ENCODE peak calls at places on chromosomes 2 and 18, in five cellular contexts. U is H9, K is neuronal stem cell, X is H1, R is trophoblast cell. S is an unnamed sample. For H3K79me1, the result is how much of the 10 kb centered on the place peaks cover.

GRCh38 chr2:234771985-234772774 is 179.6 kb upstream of the SH3BP4 start:
- DNase-seq in U (no peak), K (no peak), X (no peak), R (no peak), S (peak)

GRCh38 chr2:217098435-217098834 is 238.6 kb upstream of the TNP1 start:
- DNase-seq in U (no peak), K (no peak), X (no peak), R (no peak), S (no peak)

GRCh38 chr2:159551811-159552210 is 64.5 kb downstream of the BAZ2B start:
- DNase-seq in U (no peak), K (no peak), X (no peak), R (no peak), S (no peak)

GRCh38 chr18:31835528-31836138 is 75.0 kb upstream of the SLC25A52 start:
- DNase-seq in U (no peak), K (no peak), X (no peak), R (no peak), S (no peak)

GRCh38 chr2:136490100-136490499 is 275.2 kb upstream of the THSD7B start:
- DNase-seq in U (no peak), K (no peak), X (no peak), R (no peak), S (no peak)

GRCh38 chr18:45775241-45775676 is 50.2 kb upstream of the SIGLEC15 start:
- DNase-seq in U (peak), K (no peak), X (no peak), R (peak), S (peak)

GRCh38 chr2:30294147-30294546 is 62.8 kb downstream of the LBH start:
- DNase-seq in U (no peak), K (no peak), X (no peak), R (no peak), S (no peak)

GRCh38 chr2:24971300-24971549 is 530 bp downstream of the DNAJC27 start:
- DNase-seq in U (peak), K (no peak), X (no peak), R (no peak), S (no peak)

GRCh38 chr2:174659069-174659900 is 61.7 kb upstream of the WIPF1 start:
- DNase-seq in U (no peak), K (no peak), X (no peak), R (no peak), S (no peak)
- H3K79me1 ChIP-seq in U (under half), K (under half), X (under half), R (under half), S (under half)

GRCh38 chr2:218291318-218291933 is 877 bp downstream of the TMBIM1 start:
- DNase-seq in U (no peak), K (no peak), X (no peak), R (no peak), S (no peak)

GRCh38 chr2:218292700-218293014 is 354 bp upstream of the TMBIM1 start:
- DNase-seq in U (no peak), K (no peak), X (no peak), R (no peak), S (no peak)

GRCh38 chr2:218291934-218292699 is at the start of gene TMBIM1:
- DNase-seq in U (peak), K (peak), X (no peak), R (peak), S (peak)

GRCh38 chr2:218290316-218291261 is 1.7 kb downstream of the TMBIM1 start:
- DNase-seq in U (no peak), K (no peak), X (no peak), R (no peak), S (no peak)

DNA sequence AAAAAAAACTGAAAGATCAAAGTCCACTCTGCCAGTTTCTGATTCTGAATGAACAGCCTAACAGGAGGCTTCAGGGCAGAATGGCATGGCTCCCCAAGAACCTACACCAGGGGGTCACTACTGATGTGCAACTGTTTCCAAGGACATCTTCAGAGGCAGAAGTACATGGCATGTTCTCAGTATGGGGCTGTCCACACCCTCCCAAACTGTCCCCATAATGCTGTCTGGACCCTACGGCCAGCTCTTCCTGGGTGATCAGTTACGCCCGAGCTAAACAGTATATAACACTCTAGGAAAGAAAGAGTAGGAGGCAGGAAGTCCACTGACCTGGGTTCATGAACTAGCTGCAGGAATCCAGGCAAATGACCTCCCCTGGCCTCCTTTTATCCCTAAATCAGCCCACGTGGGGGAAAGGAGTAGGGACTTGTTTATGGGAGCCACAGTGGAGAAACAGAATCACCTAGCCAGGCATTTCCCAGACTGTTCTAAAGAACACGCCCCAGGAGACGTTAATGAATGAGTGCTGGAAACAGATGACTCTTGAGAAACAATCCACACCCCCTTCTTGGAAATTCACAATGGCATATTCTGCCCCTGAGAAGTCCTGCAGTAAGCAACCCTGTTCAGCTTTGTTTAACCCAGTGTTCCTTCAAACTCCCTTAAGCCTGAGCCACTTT is 2.5 kb downstream of the TMBIM1 start:
- DNase-seq in U (no peak), K (no peak), X (no peak), R (no peak), S (peak)
- H3K18ac ChIP-seq in U (no peak), K (no peak), X (no peak), R (peak), S (peak)

GRCh38 chr2:127506502-127506901 is 19.8 kb downstream of the IWS1 start:
- DNase-seq in U (no peak), K (no peak), X (no peak), R (no peak), S (no peak)

GRCh38 chr2:127508025-127508620 is 18.2 kb downstream of the IWS1 start:
- DNase-seq in U (no peak), K (no peak), X (no peak), R (peak), S (peak)

GRCh38 chr2:127498386-127498785 is 27.9 kb downstream of the IWS1 start:
- DNase-seq in U (no peak), K (no peak), X (no peak), R (peak), S (peak)

GRCh38 chr2:127504552-127505460 is 21.5 kb downstream of the IWS1 start:
- DNase-seq in U (no peak), K (no peak), X (no peak), R (no peak), S (peak)

GRCh38 chr2:127503491-127503890 is 22.8 kb downstream of the IWS1 start:
- DNase-seq in U (no peak), K (no peak), X (no peak), R (no peak), S (no peak)
- H2BK12ac ChIP-seq in U (no peak), K (no peak), X (no peak), R (no peak), S (no peak)

GRCh38 chr2:134191835-134192234 is 62.0 kb upstream of the MGAT5 start:
- DNase-seq in U (no peak), K (no peak), X (no peak), R (no peak), S (no peak)

GRCh38 chr2:134193006-134193405 is 60.9 kb upstream of the MGAT5 start:
- DNase-seq in U (no peak), K (no peak), X (no peak), R (no peak), S (peak)

GRCh38 chr2:134189009-134189717 is 64.7 kb upstream of the MGAT5 start:
- DNase-seq in U (no peak), K (no peak), X (no peak), R (peak), S (peak)

GRCh38 chr2:134190807-134191203 is 63.1 kb upstream of the MGAT5 start:
- DNase-seq in U (no peak), K (no peak), X (no peak), R (no peak), S (no peak)

DNA sequence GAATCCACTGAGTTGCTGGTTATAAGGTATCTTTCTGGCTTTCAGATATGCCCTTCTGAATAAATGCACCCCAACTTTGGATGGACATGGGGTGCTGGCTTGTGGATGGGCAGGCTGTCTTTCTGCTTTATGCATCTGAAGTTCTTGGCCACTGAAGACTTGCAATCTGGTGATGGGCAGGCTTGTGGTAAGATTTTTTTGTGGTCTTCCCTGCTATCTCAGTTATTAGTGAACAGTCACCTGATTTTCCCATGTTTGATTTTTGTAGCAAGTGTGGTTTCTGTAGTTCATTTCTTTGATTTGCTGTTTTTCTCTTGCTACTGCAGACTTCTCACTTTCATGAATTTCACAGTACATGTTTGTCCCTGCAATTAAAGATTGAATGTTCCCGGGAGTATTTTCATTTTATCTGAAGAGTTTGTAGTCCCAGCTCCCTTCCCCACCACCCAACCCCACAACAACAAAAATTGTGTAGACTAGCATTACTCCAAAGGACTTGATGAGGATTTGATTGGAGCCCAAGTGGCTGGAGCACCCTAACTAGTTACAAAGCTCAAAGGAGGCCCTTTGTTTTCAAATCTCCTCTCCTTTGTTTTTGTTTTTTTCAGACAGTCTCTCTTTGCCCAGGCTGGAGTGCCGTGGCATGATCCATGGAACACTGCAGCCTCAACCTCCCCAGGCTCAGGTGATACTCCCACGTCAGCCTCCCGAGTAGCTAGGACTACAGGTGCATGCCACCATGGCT is 63.6 kb upstream of the MGAT5 start:
- DNase-seq in U (no peak), K (no peak), X (no peak), R (no peak), S (no peak)
- H3K79me1 ChIP-seq in U (under half), K (under half), X (under half), R (under half), S (under half)

GRCh38 chr18:56165601-56166355 is 472.6 kb downstream of the TXNL1 start:
- DNase-seq in U (no peak), K (no peak), X (no peak), R (no peak), S (no peak)

GRCh38 chr18:56162316-56162715 is 476.1 kb downstream of the TXNL1 start:
- DNase-seq in U (no peak), K (no peak), X (no peak), R (no peak), S (peak)

GRCh38 chr18:56162871-56163270 is 475.5 kb downstream of the TXNL1 start:
- DNase-seq in U (no peak), K (no peak), X (no peak), R (no peak), S (peak)

GRCh38 chr18:56168049-56168781 is 470.2 kb downstream of the TXNL1 start:
- DNase-seq in U (no peak), K (no peak), X (peak), R (no peak), S (peak)

GRCh38 chr18:56166914-56167313 is 471.5 kb downstream of the TXNL1 start:
- DNase-seq in U (no peak), K (no peak), X (no peak), R (no peak), S (no peak)
- H3K18ac ChIP-seq in U (no peak), K (no peak), X (no peak), R (no peak), S (peak)

DNA sequence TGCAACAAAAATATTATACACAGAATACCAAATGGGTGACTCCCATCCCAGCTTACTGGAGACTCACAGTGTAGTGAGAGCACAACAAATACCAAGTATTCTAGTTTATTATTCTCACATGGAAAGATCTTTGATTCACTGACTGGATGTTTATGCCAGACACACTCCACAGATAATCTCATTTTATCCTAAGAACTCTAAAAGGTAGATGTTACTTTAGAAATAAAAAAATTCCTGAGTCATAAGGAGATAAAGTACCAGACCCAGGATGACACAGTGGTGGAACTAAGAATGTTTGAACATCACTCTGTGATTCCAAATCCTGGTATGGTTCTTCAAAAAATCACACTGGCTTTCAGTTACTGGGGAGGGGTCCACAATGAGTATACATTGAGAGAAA is 136.2 kb downstream of the CDH2 start:
- DNase-seq in U (no peak), K (no peak), X (no peak), R (no peak), S (peak)
- H2BK12ac ChIP-seq in U (no peak), K (no peak), X (no peak), R (no peak), S (no peak)

DNA sequence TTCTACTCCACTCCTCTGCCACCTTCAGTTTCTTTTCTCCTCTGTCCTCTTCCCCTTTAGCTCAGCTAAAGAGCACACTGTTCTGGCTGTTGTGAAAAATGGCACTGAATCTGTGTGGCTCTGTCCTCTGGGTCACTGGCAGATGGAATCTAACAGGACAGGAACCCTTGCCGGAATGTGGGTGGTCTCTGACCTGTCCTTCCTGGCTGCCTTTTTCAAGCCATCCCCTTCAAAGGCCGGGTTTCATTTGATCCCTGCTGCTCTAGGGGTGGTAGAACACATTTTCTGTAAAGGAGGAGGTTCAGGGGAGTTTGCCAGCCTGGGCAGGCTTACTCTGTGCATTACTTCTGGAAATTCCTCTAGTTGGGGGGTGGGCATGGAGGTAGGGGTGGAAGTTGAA is 29.9 kb downstream of the MTCL1 start:
- DNase-seq in U (no peak), K (no peak), X (no peak), R (no peak), S (no peak)
- H3K79me1 ChIP-seq in U (under half), K (under half), X (under half), R (under half), S (under half)

GRCh38 chr2:73233932-73234832 is at the start of gene CCT7:
- DNase-seq in U (peak), K (peak), X (no peak), R (peak), S (peak)
- H3K18ac ChIP-seq in U (peak), K (peak), X (peak), R (peak), S (peak)

GRCh38 chr2:112293636-112294401 is 18.4 kb downstream of the ZC3H6 start:
- DNase-seq in U (no peak), K (no peak), X (no peak), R (peak), S (no peak)
- H2BK12ac ChIP-seq in U (no peak), K (no peak), X (no peak), R (no peak), S (no peak)